ENCODE peak calls at places on chromosomes 6 and 20, in five cellular contexts. One of them, this sample, is unnamed.

GRCh38 chr6:117280922-117281321 is 15.6 kb downstream of the VGLL2 start:
- DNase-seq in spleen: no peak
- DNase-seq in HCT116: peak; percentile 7
- DNase-seq in tibial nerve: no peak
- DNase-seq in brain microvascular endothelial cell: no peak
- DNase-seq in this sample: no peak

GRCh38 chr6:29011276-29011734 is 6.2 kb upstream of the ZNF311 start:
- DNase-seq in spleen: no peak
- DNase-seq in HCT116: no peak
- DNase-seq in tibial nerve: peak; percentile 26
- DNase-seq in brain microvascular endothelial cell: peak; percentile 71
- DNase-seq in this sample: peak; percentile 30

GRCh38 chr6:112253842-112254816 is at the start of gene LAMA4:
- DNase-seq in spleen: peak; percentile 77
- DNase-seq in HCT116: no peak
- DNase-seq in tibial nerve: peak; percentile 47
- DNase-seq in brain microvascular endothelial cell: peak; percentile 87
- DNase-seq in this sample: peak; percentile 67

GRCh38 chr20:17985388-17986018 is 16.7 kb downstream of the MGME1 start:
- DNase-seq in spleen: no peak
- DNase-seq in HCT116: no peak
- DNase-seq in tibial nerve: no peak
- DNase-seq in brain microvascular endothelial cell: no peak
- DNase-seq in this sample: no peak

GRCh38 chr6:162421004-162421403 is 306.6 kb downstream of the PRKN start:
- DNase-seq in spleen: no peak
- DNase-seq in HCT116: no peak
- DNase-seq in tibial nerve: no peak
- DNase-seq in brain microvascular endothelial cell: no peak
- DNase-seq in this sample: no peak

GRCh38 chr6:111972714-111973678 is 80.9 kb upstream of the CCN6 start:
- DNase-seq in spleen: no peak
- DNase-seq in HCT116: no peak
- DNase-seq in tibial nerve: peak; percentile 67
- DNase-seq in brain microvascular endothelial cell: peak; percentile 97
- DNase-seq in this sample: peak; percentile 67

GRCh38 chr20:51678041-51678697 is 90.0 kb downstream of the ATP9A start:
- DNase-seq in spleen: no peak
- DNase-seq in HCT116: no peak
- DNase-seq in tibial nerve: no peak
- DNase-seq in brain microvascular endothelial cell: no peak
- DNase-seq in this sample: no peak

GRCh38 chr6:50539441-50539840 is 173.9 kb upstream of the TFAP2D start:
- DNase-seq in spleen: no peak
- DNase-seq in HCT116: no peak
- DNase-seq in tibial nerve: no peak
- DNase-seq in brain microvascular endothelial cell: no peak
- DNase-seq in this sample: no peak

GRCh38 chr20:17795449-17796095 is 95.8 kb downstream of the BANF2 start:
- DNase-seq in spleen: no peak
- DNase-seq in HCT116: no peak
- DNase-seq in tibial nerve: no peak
- DNase-seq in brain microvascular endothelial cell: no peak
- DNase-seq in this sample: no peak

GRCh38 chr6:159415540-159415939 is 246.3 kb downstream of the FNDC1 start:
- DNase-seq in spleen: no peak
- DNase-seq in HCT116: no peak
- DNase-seq in tibial nerve: no peak
- DNase-seq in brain microvascular endothelial cell: no peak
- DNase-seq in this sample: no peak

GRCh38 chr6:25697537-25698340 is 45.7 kb downstream of the SCGN start:
- DNase-seq in spleen: no peak
- DNase-seq in HCT116: no peak
- DNase-seq in tibial nerve: no peak
- DNase-seq in brain microvascular endothelial cell: no peak
- DNase-seq in this sample: no peak

GRCh38 chr6:56914791-56915658 is 39.9 kb upstream of the BEND6 start:
- DNase-seq in spleen: no peak
- DNase-seq in HCT116: no peak
- DNase-seq in tibial nerve: no peak
- DNase-seq in brain microvascular endothelial cell: no peak
- DNase-seq in this sample: no peak

DNA sequence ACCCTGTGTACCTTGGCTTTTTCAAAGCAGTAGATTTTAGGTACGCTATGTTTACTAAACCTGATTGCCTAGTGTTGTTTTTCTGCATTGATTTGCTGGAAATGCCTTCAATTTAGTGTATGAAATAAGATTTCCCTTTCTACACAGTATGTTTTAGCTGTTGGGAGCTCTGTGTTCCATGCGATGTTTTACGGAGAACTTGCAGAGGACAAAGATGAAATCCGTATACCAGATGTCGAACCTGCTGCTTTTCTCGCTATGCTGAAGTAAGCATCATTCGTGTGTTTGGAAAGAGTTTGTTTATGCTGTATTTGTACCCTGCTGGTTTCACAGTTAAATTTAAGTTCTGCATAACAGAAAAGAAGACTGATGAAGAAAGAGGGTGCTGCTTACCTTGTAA is 1.9 kb downstream of the BTBD3 start:
- DNase-seq in spleen: no peak
- DNase-seq in HCT116: no peak
- DNase-seq in tibial nerve: no peak
- DNase-seq in brain microvascular endothelial cell: no peak
- DNase-seq in this sample: no peak
- H3K4me3 ChIP-seq in spleen: peak overlapping the region; percentile 53
- H3K4me3 ChIP-seq in HCT116: no peak overlapping the region
- H3K4me3 ChIP-seq in tibial nerve: no peak overlapping the region
- H3K4me3 ChIP-seq in brain microvascular endothelial cell: no peak overlapping the region
- H3K4me3 ChIP-seq in this sample: peak overlapping the region; percentile 18

DNA sequence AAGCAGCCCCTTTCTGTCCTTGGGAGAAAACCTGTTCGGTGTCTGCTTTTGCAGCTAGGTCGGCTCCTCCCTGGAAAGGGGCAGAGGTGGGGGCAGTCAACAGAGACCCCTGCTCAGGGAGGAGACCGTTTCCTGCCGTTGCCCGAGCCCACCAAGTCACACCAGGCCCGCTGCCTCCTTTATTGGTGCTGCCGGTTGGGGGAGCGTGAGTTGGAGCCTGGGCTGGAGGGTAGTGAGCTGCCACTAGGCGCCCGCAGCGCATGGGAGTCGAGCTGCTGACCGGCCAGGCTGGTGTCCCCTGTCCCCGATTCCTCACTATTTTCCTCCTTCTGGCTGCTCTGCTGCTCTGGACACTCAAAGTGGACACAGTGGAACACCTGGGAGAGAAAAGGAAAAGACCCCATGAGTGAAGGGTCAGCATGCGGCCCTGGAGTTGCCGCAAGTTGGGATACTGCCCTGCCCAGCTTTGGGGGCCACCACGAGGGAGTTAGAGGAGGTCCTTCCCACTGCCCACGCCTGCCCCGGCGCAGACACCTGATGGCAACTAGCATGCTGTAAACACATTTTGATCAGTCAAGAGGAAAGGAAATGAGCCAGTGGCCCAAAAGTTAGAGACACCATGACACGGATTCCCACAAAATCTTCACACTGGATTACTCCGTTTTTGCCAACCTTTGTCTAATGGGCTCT is 355.4 kb downstream of the ZFAND3 start:
- DNase-seq in spleen: no peak
- DNase-seq in HCT116: no peak
- DNase-seq in tibial nerve: no peak
- DNase-seq in brain microvascular endothelial cell: no peak
- DNase-seq in this sample: no peak
- H3K4me3 ChIP-seq in spleen: no peak overlapping the region
- H3K4me3 ChIP-seq in HCT116: no peak overlapping the region
- H3K4me3 ChIP-seq in tibial nerve: no peak overlapping the region
- H3K4me3 ChIP-seq in brain microvascular endothelial cell: no peak overlapping the region
- H3K4me3 ChIP-seq in this sample: no peak overlapping the region

DNA sequence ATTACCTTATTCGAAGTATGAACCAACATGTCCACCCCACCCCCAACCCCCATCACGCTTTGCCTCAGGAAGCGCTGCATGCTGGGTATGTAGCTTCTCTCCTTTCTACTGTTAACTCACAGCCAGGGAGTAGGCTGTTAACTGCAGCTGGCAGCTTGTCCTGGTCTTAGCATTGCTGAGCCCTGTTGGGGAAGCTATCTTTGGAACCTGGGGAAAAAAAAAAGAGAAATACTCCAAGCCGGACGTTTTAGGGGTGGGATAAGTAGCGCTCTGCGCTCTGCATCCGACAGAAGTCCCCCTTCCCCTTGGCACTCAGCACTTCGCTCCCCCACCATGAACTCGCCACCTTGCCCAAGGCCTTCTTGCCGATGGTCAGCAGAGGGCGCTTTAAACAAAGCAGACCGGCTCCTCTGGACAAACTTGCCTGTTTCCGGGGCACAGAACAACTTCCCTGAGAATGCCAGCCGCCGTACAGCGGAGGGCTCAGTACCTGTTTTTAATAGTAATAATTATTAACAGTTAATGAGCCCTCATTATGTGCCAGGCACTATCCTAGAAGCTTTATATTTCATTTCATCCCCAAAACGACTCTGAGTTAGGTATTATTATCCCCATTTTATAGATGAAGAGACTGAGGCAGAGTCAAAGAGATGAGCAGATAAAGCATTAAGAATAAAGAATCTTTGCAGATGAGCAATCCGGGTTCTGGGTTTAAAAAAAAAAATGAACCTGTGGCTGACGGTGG is 35.2 kb upstream of the MDFI start:
- DNase-seq in spleen: peak; percentile 90
- DNase-seq in HCT116: peak; percentile 81
- DNase-seq in tibial nerve: peak; percentile 77
- DNase-seq in brain microvascular endothelial cell: peak; percentile 66
- DNase-seq in this sample: peak; percentile 76
- H3K4me3 ChIP-seq in spleen: no peak overlapping the region
- H3K4me3 ChIP-seq in HCT116: peak overlapping the region; percentile 40
- H3K4me3 ChIP-seq in tibial nerve: no peak overlapping the region
- H3K4me3 ChIP-seq in brain microvascular endothelial cell: no peak overlapping the region
- H3K4me3 ChIP-seq in this sample: peak overlapping the region; percentile 6

GRCh38 chr6:122276637-122277036 is 122.8 kb upstream of the HSF2 start:
- DNase-seq in spleen: no peak
- DNase-seq in HCT116: no peak
- DNase-seq in tibial nerve: no peak
- DNase-seq in brain microvascular endothelial cell: no peak
- DNase-seq in this sample: no peak
- H3K4me3 ChIP-seq in spleen: no peak overlapping the region
- H3K4me3 ChIP-seq in HCT116: no peak overlapping the region
- H3K4me3 ChIP-seq in tibial nerve: no peak overlapping the region
- H3K4me3 ChIP-seq in brain microvascular endothelial cell: no peak overlapping the region
- H3K4me3 ChIP-seq in this sample: no peak overlapping the region

GRCh38 chr20:5658897-5659296 is 91.3 kb upstream of the SHLD1 start:
- DNase-seq in spleen: peak; percentile 82
- DNase-seq in HCT116: no peak
- DNase-seq in tibial nerve: peak; percentile 65
- DNase-seq in brain microvascular endothelial cell: peak; percentile 93
- DNase-seq in this sample: peak; percentile 78

GRCh38 chr20:5660346-5660745 is 89.9 kb upstream of the SHLD1 start:
- DNase-seq in spleen: no peak
- DNase-seq in HCT116: no peak
- DNase-seq in tibial nerve: no peak
- DNase-seq in brain microvascular endothelial cell: no peak
- DNase-seq in this sample: no peak

GRCh38 chr20:5657190-5657872 is 92.9 kb upstream of the SHLD1 start:
- DNase-seq in spleen: no peak
- DNase-seq in HCT116: no peak
- DNase-seq in tibial nerve: peak; percentile 54
- DNase-seq in brain microvascular endothelial cell: peak; percentile 95
- DNase-seq in this sample: peak; percentile 51

GRCh38 chr20:5656136-5656535 is 94.1 kb upstream of the SHLD1 start:
- DNase-seq in spleen: no peak
- DNase-seq in HCT116: no peak
- DNase-seq in tibial nerve: no peak
- DNase-seq in brain microvascular endothelial cell: no peak
- DNase-seq in this sample: no peak

GRCh38 chr20:5657873-5658200 is 92.4 kb upstream of the SHLD1 start:
- DNase-seq in spleen: no peak
- DNase-seq in HCT116: no peak
- DNase-seq in tibial nerve: no peak
- DNase-seq in brain microvascular endothelial cell: no peak
- DNase-seq in this sample: no peak
- H3K4me3 ChIP-seq in spleen: peak overlapping the region; percentile 36
- H3K4me3 ChIP-seq in HCT116: no peak overlapping the region
- H3K4me3 ChIP-seq in tibial nerve: no peak overlapping the region
- H3K4me3 ChIP-seq in brain microvascular endothelial cell: no peak overlapping the region
- H3K4me3 ChIP-seq in this sample: no peak overlapping the region

GRCh38 chr6:17212541-17213371 is 68.4 kb upstream of the RBM24 start:
- DNase-seq in spleen: no peak
- DNase-seq in HCT116: no peak
- DNase-seq in tibial nerve: no peak
- DNase-seq in brain microvascular endothelial cell: no peak
- DNase-seq in this sample: peak; percentile 39
- H3K4me3 ChIP-seq in spleen: no peak overlapping the region
- H3K4me3 ChIP-seq in HCT116: no peak overlapping the region
- H3K4me3 ChIP-seq in tibial nerve: no peak overlapping the region
- H3K4me3 ChIP-seq in brain microvascular endothelial cell: no peak overlapping the region
- H3K4me3 ChIP-seq in this sample: no peak overlapping the region

DNA sequence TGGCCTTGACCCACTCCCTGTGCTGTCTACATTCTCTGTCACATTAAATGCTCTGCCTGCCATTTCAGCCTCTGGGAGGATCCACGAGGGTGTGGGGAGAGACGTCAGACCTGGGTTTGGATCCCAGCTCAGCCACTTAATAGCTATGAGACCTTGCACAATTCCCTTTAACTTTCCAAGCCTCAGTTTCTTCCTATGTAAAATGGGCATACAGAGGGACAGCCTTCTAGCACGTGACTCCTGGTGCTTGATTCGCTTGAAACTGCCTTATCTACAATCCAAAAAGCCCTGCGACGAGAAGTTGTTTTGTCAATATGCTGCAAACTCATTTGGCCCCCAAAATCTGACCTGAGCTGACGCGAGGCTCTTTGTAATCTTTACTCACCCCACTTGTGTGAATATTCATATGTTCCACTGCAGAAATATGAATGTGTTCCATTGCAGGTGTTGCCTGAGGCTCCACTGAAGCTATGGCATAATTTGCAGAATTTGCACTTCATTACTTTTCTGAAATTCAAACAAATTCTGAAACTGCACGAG is 40.1 kb downstream of the TOX2 start:
- DNase-seq in spleen: no peak
- DNase-seq in HCT116: no peak
- DNase-seq in tibial nerve: no peak
- DNase-seq in brain microvascular endothelial cell: no peak
- DNase-seq in this sample: no peak
- H3K4me3 ChIP-seq in spleen: peak overlapping the region; percentile 7
- H3K4me3 ChIP-seq in HCT116: peak overlapping the region; percentile 15
- H3K4me3 ChIP-seq in tibial nerve: no peak overlapping the region
- H3K4me3 ChIP-seq in brain microvascular endothelial cell: no peak overlapping the region
- H3K4me3 ChIP-seq in this sample: no peak overlapping the region

This sample was measured in uterus.